ENCODE peak calls at places on chromosomes 6 and 20, in five cellular contexts. V is testis, B is astrocyte of the spinal cord, O is heart left ventricle, F is WERI-Rb-1. N is an unnamed sample.

GRCh38 chr20:7937328-7937727 is 2.9 kb downstream of the HAO1 start:
- DNase-seq in V (no peak), B (no peak), O (no peak), F (no peak), N (no peak)

GRCh38 chr6:149905371-149905910 is 7.5 kb upstream of the RAET1E start:
- DNase-seq in V (no peak), B (no peak), O (no peak), F (no peak), N (no peak)

GRCh38 chr6:155108070-155108815 is 113.1 kb downstream of the TIAM2 start:
- DNase-seq in V (no peak), B (no peak), O (no peak), F (no peak), N (no peak)

GRCh38 chr6:97703661-97704060 is 420.6 kb upstream of the MMS22L start:
- DNase-seq in V (no peak), B (peak; percentile 31), O (no peak), F (no peak), N (no peak)

GRCh38 chr6:135087403-135087802 is 32.8 kb upstream of the HBS1L start:
- DNase-seq in V (no peak), B (no peak), O (no peak), F (peak; percentile 33), N (no peak)

GRCh38 chr6:44219053-44219814 is 2.5 kb downstream of the MYMX start:
- DNase-seq in V (peak; percentile 82), B (peak; percentile 56), O (peak; percentile 93), F (peak; percentile 95), N (peak; percentile 91)

GRCh38 chr6:123520208-123520607 is 116.5 kb downstream of the TRDN start:
- DNase-seq in V (no peak), B (no peak), O (no peak), F (no peak), N (no peak)

GRCh38 chr20:46575794-46576495 is 25.5 kb upstream of the OCSTAMP start:
- DNase-seq in V (no peak), B (no peak), O (no peak), F (no peak), N (no peak)

GRCh38 chr20:23290761-23291574 is 59.6 kb upstream of the NXT1 start:
- DNase-seq in V (no peak), B (no peak), O (no peak), F (no peak), N (no peak)

GRCh38 chr6:47762502-47762901 is 19.3 kb upstream of the OPN5 start:
- DNase-seq in V (no peak), B (no peak), O (no peak), F (no peak), N (no peak)

GRCh38 chr6:30614044-30614842 is 2.8 kb downstream of the PPP1R10 start:
- DNase-seq in V (no peak), B (no peak), O (no peak), F (no peak), N (no peak)

GRCh38 chr6:18681828-18682503 is 294.8 kb downstream of the RNF144B start:
- DNase-seq in V (no peak), B (no peak), O (no peak), F (no peak), N (no peak)

GRCh38 chr6:128079026-128079425 is 178.2 kb upstream of the THEMIS start:
- DNase-seq in V (no peak), B (no peak), O (no peak), F (no peak), N (no peak)

GRCh38 chr20:6708010-6708409 is 59.5 kb upstream of the BMP2 start:
- DNase-seq in V (peak; percentile 63), B (peak; percentile 84), O (peak; percentile 73), F (no peak), N (peak; percentile 90)

GRCh38 chr20:44811150-44811685 is 872 bp upstream of the RIMS4 start:
- DNase-seq in V (no peak), B (no peak), O (no peak), F (no peak), N (no peak)

GRCh38 chr20:44809380-44810060 is 826 bp downstream of the RIMS4 start:
- DNase-seq in V (peak; percentile 36), B (no peak), O (no peak), F (no peak), N (peak; percentile 55)

GRCh38 chr20:44810061-44810390 is 320 bp downstream of the RIMS4 start:
- DNase-seq in V (no peak), B (no peak), O (no peak), F (no peak), N (no peak)

GRCh38 chr20:44807684-44808056 is 2.7 kb downstream of the RIMS4 start:
- DNase-seq in V (no peak), B (no peak), O (no peak), F (no peak), N (no peak)

GRCh38 chr20:44810391-44811149 is at the start of gene RIMS4:
- DNase-seq in V (peak; percentile 42), B (no peak), O (no peak), F (peak; percentile 52), N (peak; percentile 22)
- H3K4me3 ChIP-seq in V (peak within 1 kb of the TSS; percentile 76), B (no peak within 1 kb of the TSS), O (peak within 1 kb of the TSS; percentile 41), F (peak within 1 kb of the TSS; percentile 76), N (no peak within 1 kb of the TSS)

DNA sequence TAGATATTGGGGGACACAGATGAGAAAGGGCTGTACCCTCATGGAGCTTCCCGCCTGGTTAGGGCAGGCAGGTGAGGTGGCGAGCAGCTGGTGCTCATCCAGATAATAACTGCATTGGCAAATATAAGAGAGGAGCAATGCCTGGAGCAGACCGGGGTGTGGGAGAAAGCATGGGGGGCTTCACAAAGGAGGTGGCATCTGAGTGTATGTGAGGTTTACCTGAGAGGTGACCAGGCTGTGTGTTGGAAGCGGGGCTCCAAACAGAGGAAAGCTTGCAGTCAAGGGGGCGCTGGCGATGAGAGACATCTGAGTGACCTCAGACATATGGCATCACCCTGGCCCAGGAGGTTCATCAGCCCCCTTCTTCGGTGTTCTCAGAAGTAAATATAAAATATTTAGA is 72.1 kb upstream of the PMEPA1 start:
- DNase-seq in V (no peak), B (no peak), O (no peak), F (no peak), N (no peak)
- H3K4me3 ChIP-seq in V (no peak overlapping the region), B (no peak overlapping the region), O (no peak overlapping the region), F (no peak overlapping the region), N (no peak overlapping the region)

DNA sequence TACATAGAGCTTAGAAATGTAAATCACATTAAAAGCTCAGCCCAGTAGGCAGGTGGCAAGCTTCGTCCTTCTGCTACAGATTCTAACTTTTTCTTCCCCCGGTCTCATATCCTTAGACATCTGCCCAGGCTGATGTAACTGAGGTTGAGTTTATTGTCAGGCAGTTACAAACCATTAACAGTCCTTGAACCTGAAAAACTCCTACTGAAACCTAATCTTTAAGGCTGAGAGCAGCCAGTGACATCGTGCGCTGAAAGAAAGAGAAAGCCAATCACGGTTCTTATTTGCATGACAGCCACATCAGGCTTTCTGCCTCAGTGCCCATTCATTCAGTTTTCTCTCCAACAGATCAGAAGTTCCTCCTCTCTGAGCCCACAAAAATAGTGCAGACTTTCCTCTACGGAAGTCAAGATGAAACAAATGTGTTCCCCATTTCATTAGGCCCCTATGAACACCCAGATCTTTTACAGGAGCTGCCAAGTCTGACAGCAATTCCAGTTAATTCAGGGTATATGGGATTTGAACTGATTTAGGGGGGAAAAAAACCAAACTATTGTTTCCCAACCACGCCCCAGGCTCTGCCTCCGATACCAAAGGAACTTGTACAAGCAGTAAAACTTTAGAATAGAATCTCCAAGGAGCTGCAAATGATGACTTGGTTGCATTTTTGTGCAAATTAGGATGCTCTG is at the start of gene NHSL1:
- DNase-seq in V (no peak), B (peak; percentile 82), O (no peak), F (peak; percentile 69), N (no peak)
- H3K4me3 ChIP-seq in V (no peak within 1 kb of the TSS), B (peak within 1 kb of the TSS; percentile 35), O (no peak within 1 kb of the TSS), F (peak within 1 kb of the TSS; percentile 85), N (no peak within 1 kb of the TSS)

GRCh38 chr6:98847767-98848538 is 13.6 kb downstream of the POU3F2 start:
- DNase-seq in V (no peak), B (no peak), O (no peak), F (no peak), N (no peak)
- H3K4me3 ChIP-seq in V (peak overlapping the region; percentile 50), B (peak overlapping the region; percentile 5), O (peak overlapping the region; percentile 16), F (no peak overlapping the region), N (no peak overlapping the region)

GRCh38 chr6:161353208-161353613 is 79.3 kb upstream of the AGPAT4 start:
- DNase-seq in V (no peak), B (no peak), O (no peak), F (peak; percentile 57), N (no peak)
- H3K4me3 ChIP-seq in V (no peak overlapping the region), B (no peak overlapping the region), O (no peak overlapping the region), F (no peak overlapping the region), N (no peak overlapping the region)